ENCODE peak calls at places on chromosome 22, in six cellular contexts. P is NB4, J is sigmoid colon, U is K562, S is transverse colon, H is prostate gland. E is an unnamed sample.

GRCh38 chr22:40487663-40488249 is 117.4 kb downstream of the SGSM3 start:
- DNase-seq in S (no peak), U (peak), P (peak), J (no peak), H (no peak), E (no peak)

GRCh38 chr22:36144886-36145541 is 15.5 kb downstream of the APOL3 start:
- DNase-seq in U (no peak), P (peak), J (peak), H (no peak), S (peak), E (peak)

GRCh38 chr22:44538071-44538470 is 40.0 kb upstream of the RTL6 start:
- DNase-seq in J (no peak), S (no peak), P (peak), H (no peak), U (no peak), E (peak)

GRCh38 chr22:42967933-42968332 is 47.0 kb downstream of the PACSIN2 start:
- DNase-seq in U (peak), S (peak), H (no peak), P (peak), J (peak), E (peak)

GRCh38 chr22:31917227-31917921 is 27.0 kb upstream of the YWHAH start:
- DNase-seq in U (no peak), P (peak), J (no peak), H (no peak), S (peak), E (no peak)

GRCh38 chr22:17284917-17285316 is 65.7 kb upstream of the ADA2 start:
- DNase-seq in U (no peak), S (no peak), P (no peak), H (no peak), J (peak), E (no peak)

GRCh38 chr22:30435674-30436126 is 10.1 kb downstream of the MTFP1 start:
- DNase-seq in P (no peak), J (no peak), U (peak), H (no peak), S (peak), E (no peak)

GRCh38 chr22:36369004-36369921 is 18.5 kb downstream of the MYH9 start:
- DNase-seq in P (no peak), H (no peak), J (no peak), U (no peak), S (no peak), E (no peak)

GRCh38 chr22:42910221-42910942 is 53.3 kb upstream of the ARFGAP3 start:
- DNase-seq in U (no peak), J (no peak), S (no peak), P (no peak), H (no peak), E (no peak)

GRCh38 chr22:44068422-44069191 is 44.5 kb downstream of the PARVB start:
- DNase-seq in U (peak), H (no peak), S (peak), P (peak), J (no peak), E (no peak)

GRCh38 chr22:19875531-19876313 is 21.0 kb upstream of the GNB1L start:
- DNase-seq in U (peak), P (no peak), S (no peak), J (peak), H (no peak), E (peak)

GRCh38 chr22:43148581-43148980 is 2.8 kb upstream of the TSPO start:
- DNase-seq in J (no peak), P (peak), H (no peak), U (no peak), S (peak), E (no peak)

DNA sequence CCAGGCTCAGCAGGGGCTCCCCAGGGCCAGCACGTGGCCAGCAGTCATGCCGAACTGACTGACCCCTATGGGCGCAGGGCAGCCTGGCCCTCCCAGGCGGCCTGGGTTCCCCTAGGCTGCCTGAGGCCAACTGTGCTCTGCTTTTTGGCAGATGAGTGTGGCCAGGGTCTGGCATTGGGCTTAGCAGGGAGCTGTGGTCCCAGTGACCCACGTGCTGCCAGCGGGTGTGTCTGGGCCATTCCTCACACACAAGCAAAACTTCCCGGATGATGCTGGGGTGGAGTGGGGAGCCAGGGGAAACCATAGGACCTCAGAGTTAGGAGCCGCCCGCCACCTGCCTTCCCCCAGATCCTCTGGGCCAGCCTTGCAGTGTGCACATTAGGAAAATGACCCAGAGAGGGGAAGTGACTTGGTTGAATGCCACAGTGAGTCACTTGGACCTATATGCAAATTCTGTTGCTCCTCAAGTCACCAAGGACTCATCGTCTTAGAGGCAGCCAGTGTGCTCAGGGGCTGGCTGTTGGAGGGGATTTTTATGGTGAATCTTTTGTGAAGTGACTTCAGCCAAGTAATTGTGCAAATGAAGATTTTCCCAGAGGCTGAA is 6.6 kb downstream of the ADORA2A start:
- DNase-seq in P (peak), S (peak), U (no peak), H (no peak), J (peak), E (peak)
- TF ChIP-seq POLR2A in P (no peak), S (no peak), U (no peak), H (no peak), J (no peak), E (no peak)

DNA sequence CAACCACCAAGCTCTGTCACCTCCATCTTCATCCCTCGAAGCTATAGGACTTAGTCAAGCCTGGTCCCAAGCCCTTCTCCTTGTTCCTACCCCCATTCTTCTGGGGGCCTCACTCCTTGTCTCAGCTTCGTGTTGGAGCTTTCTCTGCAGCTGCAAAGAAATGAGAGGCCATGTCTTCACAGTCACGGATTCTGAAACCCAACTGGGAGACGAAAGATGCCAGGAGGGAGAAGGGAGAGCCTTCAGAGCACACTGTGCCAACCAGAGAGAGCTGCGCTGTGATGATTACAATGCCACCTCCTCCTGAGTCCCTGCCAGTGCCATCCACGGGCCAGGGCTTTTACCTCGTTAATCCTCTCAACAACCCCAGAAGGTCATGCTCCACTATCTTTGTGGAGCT is 469.3 kb downstream of the TBC1D22A start:
- DNase-seq in U (no peak), P (no peak), J (no peak), S (no peak), H (no peak), E (no peak)
- TF ChIP-seq POLR2A in U (no peak), P (no peak), J (no peak), S (no peak), H (no peak), E (no peak)

DNA sequence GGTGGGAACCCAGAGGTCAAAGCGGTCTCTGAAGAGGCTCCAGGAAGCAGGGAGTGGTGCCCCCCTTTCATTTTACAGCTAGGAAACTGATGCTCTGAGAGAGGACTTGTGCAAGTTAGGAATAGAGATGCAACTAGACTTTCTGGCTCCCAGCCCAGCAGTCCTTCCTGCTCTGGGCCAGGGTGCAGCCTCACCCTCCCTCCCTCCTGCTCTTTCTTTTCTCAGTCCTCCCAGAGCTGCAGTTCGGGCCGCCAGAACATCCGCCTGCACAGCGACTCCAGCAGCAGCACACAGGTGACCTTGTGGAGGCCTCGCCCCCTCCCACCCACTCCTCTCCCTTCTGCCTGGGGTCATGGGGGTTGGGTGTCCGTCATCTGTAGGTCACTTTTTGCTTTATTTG is 51.5 kb downstream of the LHFPL7 start:
- DNase-seq in S (peak), P (peak), J (peak), H (peak), U (no peak), E (peak)
- TF ChIP-seq POLR2A in S (no peak), P (no peak), J (no peak), H (no peak), U (no peak), E (no peak)

GRCh38 chr22:50530857-50531545 is 1.2 kb upstream of the TYMP start:
- DNase-seq in J (peak), U (no peak), H (peak), P (peak), S (peak), E (peak)
- TF ChIP-seq POLR2A in J (peak), U (no peak), H (peak), P (peak), S (peak), E (no peak)

GRCh38 chr22:39253427-39254070 is 8.8 kb upstream of the PDGFB start:
- DNase-seq in H (peak), J (no peak), S (peak), U (peak), P (peak), E (no peak)
- TF ChIP-seq POLR2A in H (peak), J (no peak), S (no peak), U (no peak), P (no peak), E (no peak)

GRCh38 chr22:23752750-23753149 is 1.5 kb downstream of the VPREB3 start:
- DNase-seq in P (no peak), J (no peak), S (no peak), U (no peak), H (no peak), E (no peak)

GRCh38 chr22:23753371-23753770 is 854 bp downstream of the VPREB3 start:
- DNase-seq in S (no peak), J (no peak), P (peak), H (no peak), U (no peak), E (no peak)

GRCh38 chr22:23751441-23751996 is 607 bp upstream of the ZNF70 start:
- DNase-seq in S (peak), H (no peak), J (peak), U (peak), P (peak), E (no peak)

GRCh38 chr22:23750744-23751440 is at the start of gene ZNF70:
- DNase-seq in P (peak), U (peak), S (peak), J (peak), H (peak), E (peak)

GRCh38 chr22:23752090-23752691 is 1.3 kb upstream of the ZNF70 start:
- DNase-seq in U (no peak), S (peak), J (no peak), H (no peak), P (peak), E (no peak)
- TF ChIP-seq POLR2A in U (no peak), S (no peak), J (no peak), H (no peak), P (no peak), E (no peak)

GRCh38 chr22:38756631-38757463 is 1.0 kb upstream of the SUN2 start:
- DNase-seq in S (peak), U (no peak), P (peak), J (no peak), H (no peak), E (no peak)

GRCh38 chr22:38753894-38754246 is 1.9 kb downstream of the SUN2 start:
- DNase-seq in S (no peak), J (no peak), U (no peak), H (no peak), P (no peak), E (no peak)

GRCh38 chr22:38755911-38756532 is at the start of gene SUN2:
- DNase-seq in J (peak), S (peak), U (peak), H (peak), P (peak), E (peak)

GRCh38 chr22:38754247-38755154 is 1.3 kb downstream of the SUN2 start:
- DNase-seq in H (peak), U (no peak), S (peak), J (peak), P (peak), E (peak)

GRCh38 chr22:38755155-38755910 is 465 bp downstream of the SUN2 start:
- DNase-seq in P (peak), U (peak), S (peak), H (peak), J (peak), E (peak)
- TF ChIP-seq POLR2A in P (no peak), U (no peak), S (peak), H (peak), J (peak), E (no peak)

GRCh38 chr22:49865156-49865555 is 11.5 kb downstream of the ZBED4 start:
- DNase-seq in H (no peak), S (peak), U (no peak), P (no peak), J (no peak), E (no peak)
- TF ChIP-seq POLR2A in H (no peak), S (no peak), U (no peak), P (no peak), J (no peak), E (no peak)

GRCh38 chr22:47169801-47170140 is 407.3 kb downstream of the TBC1D22A start:
- DNase-seq in J (no peak), P (no peak), H (no peak), S (peak), U (no peak), E (peak)

GRCh38 chr22:47173535-47174021 is 411.1 kb downstream of the TBC1D22A start:
- DNase-seq in S (peak), H (no peak), U (no peak), J (peak), P (no peak), E (peak)

GRCh38 chr22:47174096-47174495 is 411.6 kb downstream of the TBC1D22A start:
- DNase-seq in U (no peak), J (peak), H (no peak), P (no peak), S (no peak), E (peak)

GRCh38 chr22:47172771-47173534 is 410.5 kb downstream of the TBC1D22A start:
- DNase-seq in P (no peak), U (no peak), H (no peak), S (peak), J (peak), E (peak)

GRCh38 chr22:47171441-47172221 is 409.2 kb downstream of the TBC1D22A start:
- DNase-seq in J (peak), H (no peak), U (no peak), S (peak), P (no peak), E (peak)
- TF ChIP-seq POLR2A in J (no peak), H (no peak), U (no peak), S (no peak), P (no peak), E (no peak)